ENCODE peak calls at places on chromosomes 5 and 9, in four cellular contexts. T, K, V and H are unnamed samples.

GRCh38 chr5:102243213-102243612 is 52.9 kb downstream of the SLCO4C1 start:
- DNase-seq in T (no peak), K (no peak), V (no peak), H (no peak)

GRCh38 chr9:97779608-97780007 is 73.4 kb upstream of the FOXE1 start:
- DNase-seq in K (no peak), T (no peak), V (no peak), H (no peak)

GRCh38 chr5:60437308-60437707 is 262.7 kb downstream of the DEPDC1B start:
- DNase-seq in K (no peak), V (no peak), T (no peak), H (no peak)

GRCh38 chr5:108003178-108003577 is 332.4 kb upstream of the EFNA5 start:
- DNase-seq in V (no peak), T (no peak), K (no peak), H (no peak)

GRCh38 chr5:137206030-137206715 is 293.0 kb downstream of the SPOCK1 start:
- DNase-seq in K (no peak), T (peak; percentile 16), V (no peak), H (no peak)

GRCh38 chr5:58264276-58264675 is 195.6 kb downstream of the PLK2 start:
- DNase-seq in T (no peak), K (no peak), V (no peak), H (no peak)

GRCh38 chr5:112995764-112996618 is 19.4 kb downstream of the DCP2 start:
- DNase-seq in T (peak; percentile 52), V (peak; percentile 26), K (peak; percentile 29), H (no peak)

GRCh38 chr5:34648522-34649158 is 7.5 kb upstream of the RAI14 start:
- DNase-seq in K (no peak), V (no peak), T (no peak), H (no peak)

GRCh38 chr9:19925674-19926503 is 137.1 kb upstream of the SLC24A2 start:
- DNase-seq in K (peak; percentile 42), T (peak; percentile 72), V (peak; percentile 4), H (peak; percentile 17)

GRCh38 chr9:6356904-6357303 is 28.7 kb downstream of the TPD52L3 start:
- DNase-seq in T (no peak), K (no peak), V (no peak), H (no peak)

GRCh38 chr9:115837618-115838017 is 316.0 kb upstream of the PAPPA start:
- DNase-seq in T (no peak), V (no peak), K (no peak), H (no peak)

GRCh38 chr9:130143974-130144373 is 28.2 kb upstream of the NCS1 start:
- DNase-seq in T (no peak), V (no peak), K (no peak), H (no peak)

GRCh38 chr5:67660149-67660548 is 463.6 kb upstream of the CD180 start:
- DNase-seq in T (no peak), K (no peak), V (no peak), H (no peak)

GRCh38 chr5:39405489-39405888 is 19.3 kb downstream of the DAB2 start:
- DNase-seq in K (no peak), T (no peak), V (no peak), H (no peak)

GRCh38 chr9:110109331-110110110 is 98.4 kb downstream of the C9orf152 start:
- DNase-seq in V (no peak), K (no peak), T (no peak), H (no peak)